ENCODE peak calls at places on chromosomes 1 and 21, in seven cellular contexts. One of them, this sample, is unnamed.

GRCh38 chr1:6785721-6786505 is 659 bp downstream of the CAMTA1 start:
- DNase-seq in OCI-LY7: peak; percentile 48
- DNase-seq in fibroblast of lung: peak; percentile 13
- DNase-seq in HCT116: no peak
- DNase-seq in GM12878: no peak
- DNase-seq in neural progenitor cell: peak; percentile 80
- DNase-seq in GM23338: peak; percentile 74
- DNase-seq in this sample: peak; percentile 12

GRCh38 chr1:47325530-47325929 is 8.1 kb upstream of the CMPK1 start:
- DNase-seq in OCI-LY7: no peak
- DNase-seq in fibroblast of lung: no peak
- DNase-seq in HCT116: no peak
- DNase-seq in GM12878: no peak
- DNase-seq in neural progenitor cell: no peak
- DNase-seq in GM23338: no peak
- DNase-seq in this sample: peak; percentile 90

GRCh38 chr1:61708953-61709907 is 15.7 kb downstream of the TM2D1 start:
- DNase-seq in OCI-LY7: no peak
- DNase-seq in fibroblast of lung: no peak
- DNase-seq in HCT116: no peak
- DNase-seq in GM12878: no peak
- DNase-seq in neural progenitor cell: no peak
- DNase-seq in GM23338: no peak
- DNase-seq in this sample: no peak

GRCh38 chr1:16109571-16109970 is 36.1 kb upstream of the FAM131C start:
- DNase-seq in OCI-LY7: no peak
- DNase-seq in fibroblast of lung: no peak
- DNase-seq in HCT116: no peak
- DNase-seq in GM12878: no peak
- DNase-seq in neural progenitor cell: no peak
- DNase-seq in GM23338: no peak
- DNase-seq in this sample: peak; percentile 78

GRCh38 chr1:12568009-12568767 is 49.8 kb downstream of the DHRS3 start:
- DNase-seq in OCI-LY7: no peak
- DNase-seq in fibroblast of lung: no peak
- DNase-seq in HCT116: no peak
- DNase-seq in GM12878: no peak
- DNase-seq in neural progenitor cell: no peak
- DNase-seq in GM23338: no peak
- DNase-seq in this sample: no peak

GRCh38 chr1:78340006-78340405 is 150.8 kb upstream of the PTGFR start:
- DNase-seq in OCI-LY7: no peak
- DNase-seq in fibroblast of lung: peak; percentile 79
- DNase-seq in HCT116: peak; percentile 28
- DNase-seq in GM12878: no peak
- DNase-seq in neural progenitor cell: no peak
- DNase-seq in GM23338: no peak
- DNase-seq in this sample: peak; percentile 86

GRCh38 chr1:14334336-14335176 is 263.9 kb upstream of the KAZN start:
- DNase-seq in OCI-LY7: peak; percentile 74
- DNase-seq in fibroblast of lung: no peak
- DNase-seq in HCT116: no peak
- DNase-seq in GM12878: no peak
- DNase-seq in neural progenitor cell: no peak
- DNase-seq in GM23338: no peak
- DNase-seq in this sample: no peak

GRCh38 chr1:24928631-24929090 is 1.4 kb downstream of the RUNX3 start:
- DNase-seq in OCI-LY7: peak; percentile 58
- DNase-seq in fibroblast of lung: no peak
- DNase-seq in HCT116: no peak
- DNase-seq in GM12878: no peak
- DNase-seq in neural progenitor cell: peak; percentile 66
- DNase-seq in GM23338: peak; percentile 60
- DNase-seq in this sample: no peak

GRCh38 chr1:100502052-100502792 is 35.7 kb upstream of the GPR88 start:
- DNase-seq in OCI-LY7: no peak
- DNase-seq in fibroblast of lung: no peak
- DNase-seq in HCT116: no peak
- DNase-seq in GM12878: no peak
- DNase-seq in neural progenitor cell: no peak
- DNase-seq in GM23338: no peak
- DNase-seq in this sample: peak; percentile 36

GRCh38 chr1:20110679-20111078 is 8.7 kb downstream of the PLA2G2D start:
- DNase-seq in OCI-LY7: no peak
- DNase-seq in fibroblast of lung: peak; percentile 24
- DNase-seq in HCT116: peak; percentile 21
- DNase-seq in GM12878: no peak
- DNase-seq in neural progenitor cell: no peak
- DNase-seq in GM23338: no peak
- DNase-seq in this sample: peak; percentile 98

GRCh38 chr1:198893763-198894444 is 255.1 kb downstream of the PTPRC start:
- DNase-seq in OCI-LY7: no peak
- DNase-seq in fibroblast of lung: no peak
- DNase-seq in HCT116: no peak
- DNase-seq in GM12878: no peak
- DNase-seq in neural progenitor cell: no peak
- DNase-seq in GM23338: no peak
- DNase-seq in this sample: no peak

GRCh38 chr1:29050141-29050540 is 73.6 kb downstream of the TMEM200B start:
- DNase-seq in OCI-LY7: no peak
- DNase-seq in fibroblast of lung: no peak
- DNase-seq in HCT116: no peak
- DNase-seq in GM12878: no peak
- DNase-seq in neural progenitor cell: no peak
- DNase-seq in GM23338: no peak
- DNase-seq in this sample: no peak

GRCh38 chr1:182198006-182198605 is 136.6 kb upstream of the ZNF648 start:
- DNase-seq in OCI-LY7: no peak
- DNase-seq in fibroblast of lung: peak; percentile 32
- DNase-seq in HCT116: no peak
- DNase-seq in GM12878: no peak
- DNase-seq in neural progenitor cell: no peak
- DNase-seq in GM23338: peak; percentile 50
- DNase-seq in this sample: no peak

GRCh38 chr1:66848193-66848592 is 47.1 kb upstream of the INSL5 start:
- DNase-seq in OCI-LY7: no peak
- DNase-seq in fibroblast of lung: no peak
- DNase-seq in HCT116: no peak
- DNase-seq in GM12878: no peak
- DNase-seq in neural progenitor cell: peak; percentile 48
- DNase-seq in GM23338: no peak
- DNase-seq in this sample: no peak

GRCh38 chr1:230365723-230366307 is 60.3 kb downstream of the PGBD5 start:
- DNase-seq in OCI-LY7: no peak
- DNase-seq in fibroblast of lung: no peak
- DNase-seq in HCT116: no peak
- DNase-seq in GM12878: no peak
- DNase-seq in neural progenitor cell: peak; percentile 36
- DNase-seq in GM23338: peak; percentile 16
- DNase-seq in this sample: no peak

GRCh38 chr1:220491891-220492290 is 36.0 kb upstream of the MARK1 start:
- DNase-seq in OCI-LY7: no peak
- DNase-seq in fibroblast of lung: no peak
- DNase-seq in HCT116: no peak
- DNase-seq in GM12878: no peak
- DNase-seq in neural progenitor cell: no peak
- DNase-seq in GM23338: no peak
- DNase-seq in this sample: no peak

GRCh38 chr1:153203130-153203529 is at the start of gene LELP1:
- DNase-seq in OCI-LY7: no peak
- DNase-seq in fibroblast of lung: no peak
- DNase-seq in HCT116: no peak
- DNase-seq in GM12878: no peak
- DNase-seq in neural progenitor cell: no peak
- DNase-seq in GM23338: no peak
- DNase-seq in this sample: no peak

GRCh38 chr1:35656148-35656862 is 15.0 kb upstream of the PSMB2 start:
- DNase-seq in OCI-LY7: no peak
- DNase-seq in fibroblast of lung: peak; percentile 34
- DNase-seq in HCT116: no peak
- DNase-seq in GM12878: no peak
- DNase-seq in neural progenitor cell: no peak
- DNase-seq in GM23338: no peak
- DNase-seq in this sample: no peak

GRCh38 chr21:17777321-17777720 is 41.8 kb downstream of the C21orf91 start:
- DNase-seq in OCI-LY7: no peak
- DNase-seq in fibroblast of lung: no peak
- DNase-seq in HCT116: no peak
- DNase-seq in GM12878: no peak
- DNase-seq in neural progenitor cell: no peak
- DNase-seq in GM23338: no peak
- DNase-seq in this sample: no peak

GRCh38 chr1:1112237-1112985 is 3.5 kb downstream of the C1orf159 start:
- DNase-seq in OCI-LY7: no peak
- DNase-seq in fibroblast of lung: no peak
- DNase-seq in HCT116: no peak
- DNase-seq in GM12878: no peak
- DNase-seq in neural progenitor cell: no peak
- DNase-seq in GM23338: no peak
- DNase-seq in this sample: no peak

GRCh38 chr1:8394456-8395321 is 76.8 kb downstream of the SLC45A1 start:
- DNase-seq in OCI-LY7: no peak
- DNase-seq in fibroblast of lung: peak; percentile 92
- DNase-seq in HCT116: no peak
- DNase-seq in GM12878: no peak
- DNase-seq in neural progenitor cell: no peak
- DNase-seq in GM23338: no peak
- DNase-seq in this sample: peak; percentile 81

GRCh38 chr1:165228676-165229075 is 127.8 kb downstream of the LMX1A start:
- DNase-seq in OCI-LY7: no peak
- DNase-seq in fibroblast of lung: no peak
- DNase-seq in HCT116: no peak
- DNase-seq in GM12878: no peak
- DNase-seq in neural progenitor cell: peak; percentile 51
- DNase-seq in GM23338: peak; percentile 68
- DNase-seq in this sample: peak; percentile 4

GRCh38 chr1:6427445-6428390 is 3.1 kb downstream of the ESPN start:
- DNase-seq in OCI-LY7: no peak
- DNase-seq in fibroblast of lung: no peak
- DNase-seq in HCT116: no peak
- DNase-seq in GM12878: no peak
- DNase-seq in neural progenitor cell: peak; percentile 1
- DNase-seq in GM23338: no peak
- DNase-seq in this sample: no peak

GRCh38 chr1:154863702-154864174 is 6.3 kb downstream of the KCNN3 start:
- DNase-seq in OCI-LY7: peak; percentile 83
- DNase-seq in fibroblast of lung: peak; percentile 32
- DNase-seq in HCT116: peak; percentile 42
- DNase-seq in GM12878: peak; percentile 85
- DNase-seq in neural progenitor cell: peak; percentile 73
- DNase-seq in GM23338: peak; percentile 77
- DNase-seq in this sample: no peak

GRCh38 chr1:40300651-40301050 is 16.4 kb downstream of the COL9A2 start:
- DNase-seq in OCI-LY7: no peak
- DNase-seq in fibroblast of lung: no peak
- DNase-seq in HCT116: no peak
- DNase-seq in GM12878: no peak
- DNase-seq in neural progenitor cell: no peak
- DNase-seq in GM23338: no peak
- DNase-seq in this sample: no peak

GRCh38 chr1:172948457-172948856 is 102.3 kb downstream of the TNFSF18 start:
- DNase-seq in OCI-LY7: no peak
- DNase-seq in fibroblast of lung: peak; percentile 70
- DNase-seq in HCT116: no peak
- DNase-seq in GM12878: no peak
- DNase-seq in neural progenitor cell: no peak
- DNase-seq in GM23338: no peak
- DNase-seq in this sample: peak; percentile 92
- H2AFZ ChIP-seq in OCI-LY7: no peak overlapping the region
- H2AFZ ChIP-seq in fibroblast of lung: no peak overlapping the region
- H2AFZ ChIP-seq in HCT116: no peak overlapping the region
- H2AFZ ChIP-seq in GM12878: no peak overlapping the region
- H2AFZ ChIP-seq in neural progenitor cell: no peak overlapping the region
- H2AFZ ChIP-seq in GM23338: no peak overlapping the region
- H2AFZ ChIP-seq in this sample: no peak overlapping the region

DNA sequence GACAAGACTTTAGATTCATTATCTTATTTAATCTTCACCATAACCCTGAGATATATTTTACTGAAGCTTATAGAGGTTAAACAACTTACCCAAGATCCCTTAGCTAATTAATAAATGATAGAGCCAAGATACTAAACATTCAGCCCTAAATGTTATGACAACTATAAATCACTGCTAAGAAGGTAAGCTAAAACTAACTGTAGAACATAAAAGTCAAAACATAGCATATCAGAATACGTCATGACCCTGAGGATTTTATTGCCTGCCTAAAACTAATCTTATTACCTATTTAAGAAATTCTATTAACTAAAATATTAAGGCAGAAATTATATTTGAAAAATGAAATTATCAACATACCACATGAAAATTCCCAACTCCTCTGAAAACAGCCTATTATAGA is 22.6 kb downstream of the EVI5 start:
- DNase-seq in OCI-LY7: no peak
- DNase-seq in fibroblast of lung: no peak
- DNase-seq in HCT116: no peak
- DNase-seq in GM12878: no peak
- DNase-seq in neural progenitor cell: no peak
- DNase-seq in GM23338: no peak
- DNase-seq in this sample: no peak
- TF ChIP-seq CTCF in OCI-LY7: no peak
- TF ChIP-seq CTCF in fibroblast of lung: no peak
- TF ChIP-seq CTCF in HCT116: no peak
- TF ChIP-seq CTCF in GM12878: no peak
- TF ChIP-seq CTCF in neural progenitor cell: no peak
- TF ChIP-seq CTCF in GM23338: no peak
- TF ChIP-seq CTCF in this sample: no peak

GRCh38 chr1:3133671-3134070 is 64.7 kb downstream of the PRDM16 start:
- DNase-seq in OCI-LY7: no peak
- DNase-seq in fibroblast of lung: no peak
- DNase-seq in HCT116: no peak
- DNase-seq in GM12878: no peak
- DNase-seq in neural progenitor cell: no peak
- DNase-seq in GM23338: no peak
- DNase-seq in this sample: no peak
- H2AFZ ChIP-seq in OCI-LY7: no peak overlapping the region
- H2AFZ ChIP-seq in fibroblast of lung: no peak overlapping the region
- H2AFZ ChIP-seq in HCT116: no peak overlapping the region
- H2AFZ ChIP-seq in GM12878: no peak overlapping the region
- H2AFZ ChIP-seq in neural progenitor cell: no peak overlapping the region
- H2AFZ ChIP-seq in GM23338: no peak overlapping the region
- H2AFZ ChIP-seq in this sample: no peak overlapping the region

GRCh38 chr1:10530756-10531155 is 56.0 kb downstream of the PEX14 start:
- DNase-seq in OCI-LY7: no peak
- DNase-seq in fibroblast of lung: peak; percentile 36
- DNase-seq in HCT116: no peak
- DNase-seq in GM12878: no peak
- DNase-seq in neural progenitor cell: no peak
- DNase-seq in GM23338: no peak
- DNase-seq in this sample: peak; percentile 19

GRCh38 chr1:10528066-10529014 is 53.6 kb downstream of the PEX14 start:
- DNase-seq in OCI-LY7: no peak
- DNase-seq in fibroblast of lung: peak; percentile 83
- DNase-seq in HCT116: peak; percentile 80
- DNase-seq in GM12878: no peak
- DNase-seq in neural progenitor cell: no peak
- DNase-seq in GM23338: no peak
- DNase-seq in this sample: peak; percentile 83

GRCh38 chr1:10529096-10529495 is 54.3 kb downstream of the PEX14 start:
- DNase-seq in OCI-LY7: no peak
- DNase-seq in fibroblast of lung: no peak
- DNase-seq in HCT116: no peak
- DNase-seq in GM12878: no peak
- DNase-seq in neural progenitor cell: peak; percentile 32
- DNase-seq in GM23338: peak; percentile 50
- DNase-seq in this sample: no peak

GRCh38 chr1:10529772-10530171 is 55.0 kb downstream of the PEX14 start:
- DNase-seq in OCI-LY7: no peak
- DNase-seq in fibroblast of lung: no peak
- DNase-seq in HCT116: no peak
- DNase-seq in GM12878: no peak
- DNase-seq in neural progenitor cell: peak; percentile 49
- DNase-seq in GM23338: peak; percentile 92
- DNase-seq in this sample: no peak

GRCh38 chr1:10530281-10530740 is 55.6 kb downstream of the PEX14 start:
- DNase-seq in OCI-LY7: no peak
- DNase-seq in fibroblast of lung: peak; percentile 73
- DNase-seq in HCT116: no peak
- DNase-seq in GM12878: no peak
- DNase-seq in neural progenitor cell: peak; percentile 85
- DNase-seq in GM23338: peak; percentile 91
- DNase-seq in this sample: peak; percentile 73
- TF ChIP-seq CTCF in OCI-LY7: peak; percentile 14
- TF ChIP-seq CTCF in fibroblast of lung: peak; percentile 90
- TF ChIP-seq CTCF in HCT116: peak; percentile 70
- TF ChIP-seq CTCF in GM12878: peak; percentile 23
- TF ChIP-seq CTCF in neural progenitor cell: peak; percentile 82
- TF ChIP-seq CTCF in GM23338: peak; percentile 85
- TF ChIP-seq CTCF in this sample: peak; percentile 95

This sample was measured in mammary epithelial cell.